ENCODE peak calls at places on chromosome 15, in ten cellular contexts. M, T, O, Q, E, S, G, Y, U and D are unnamed samples. For H3K9me3 and H3K4me1, the result is how much of the 10 kb centered on the place peaks cover.

GRCh38 chr15:45637552-45638033 is 2.8 kb downstream of the SQOR start:
- DNase-seq in U (peak), Q (peak), Y (peak), T (peak), E (peak), O (no peak), M (peak), G (peak), S (no peak), D (peak)

GRCh38 chr15:31551323-31551722 is 224.7 kb downstream of the KLF13 start:
- DNase-seq in M (no peak), Q (no peak), Y (no peak), E (no peak), U (no peak), S (no peak), G (no peak), T (no peak), O (no peak), D (no peak)

GRCh38 chr15:43186003-43186353 is 775 bp downstream of the CCNDBP1 start:
- DNase-seq in S (no peak), Q (no peak), M (no peak), U (no peak), Y (no peak), E (peak), G (no peak), T (no peak), O (no peak), D (no peak)

GRCh38 chr15:89662893-89663673 is 7.8 kb upstream of the KIF7 start:
- DNase-seq in M (peak), Q (peak), O (no peak), T (peak), E (no peak), S (no peak), U (peak), G (peak), Y (no peak), D (peak)

GRCh38 chr15:98826658-98827057 is 178.3 kb downstream of the IGF1R start:
- DNase-seq in S (no peak), O (no peak), Q (no peak), M (no peak), T (no peak), G (no peak), E (no peak), U (no peak), Y (no peak), D (no peak)

GRCh38 chr15:43876872-43877271 is 50.1 kb downstream of the WDR76 start:
- DNase-seq in S (no peak), U (no peak), G (no peak), Q (no peak), T (no peak), O (no peak), Y (no peak), E (no peak), M (no peak), D (no peak)

GRCh38 chr15:68371160-68371559 is 60.8 kb downstream of the ITGA11 start:
- DNase-seq in S (no peak), G (no peak), O (no peak), Y (no peak), T (peak), E (no peak), M (peak), Q (no peak), U (no peak), D (no peak)

GRCh38 chr15:49066374-49066773 is 20.1 kb upstream of the SECISBP2L start:
- DNase-seq in S (no peak), O (no peak), U (no peak), Y (no peak), E (no peak), Q (no peak), T (no peak), G (no peak), M (no peak), D (no peak)

GRCh38 chr15:66483131-66483566 is 14.4 kb downstream of the SNAPC5 start:
- DNase-seq in O (peak), E (peak), G (peak), U (no peak), M (no peak), T (no peak), Q (no peak), S (no peak), Y (no peak), D (no peak)

GRCh38 chr15:95365615-95366107 is 964.8 kb upstream of the NR2F2 start:
- DNase-seq in T (peak), M (no peak), Y (no peak), U (peak), Q (peak), G (peak), O (no peak), E (no peak), S (no peak), D (no peak)

GRCh38 chr15:55056500-55056899 is 140.2 kb downstream of the RSL24D1 start:
- DNase-seq in Y (no peak), G (no peak), T (no peak), Q (no peak), U (no peak), O (no peak), S (no peak), M (no peak), E (no peak), D (no peak)
- TF ChIP-seq CTCF in Y (no peak), G (no peak), T (no peak), Q (no peak), U (no peak), O (no peak), S (no peak), M (no peak), E (no peak), D (no peak)

DNA sequence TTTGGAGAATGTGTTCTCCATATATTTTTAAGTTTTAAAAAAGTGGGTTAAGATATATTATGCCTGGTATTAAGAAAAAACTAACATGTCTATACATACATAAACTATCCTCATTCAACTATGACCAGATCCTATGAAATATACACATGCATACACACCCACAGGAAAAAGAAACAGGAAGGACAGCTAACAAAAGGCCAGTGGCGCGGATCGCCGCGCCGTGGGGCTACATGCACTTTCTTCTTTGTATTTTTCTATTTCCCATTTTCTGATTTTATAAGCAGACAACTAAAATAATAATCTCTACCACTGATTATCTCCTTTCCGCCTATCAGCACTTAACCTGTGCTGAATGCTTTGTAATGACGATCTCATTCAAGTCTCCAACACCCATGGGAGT is 160.1 kb downstream of the OR4M2 start:
- DNase-seq in Y (no peak), S (no peak), M (no peak), G (no peak), Q (no peak), T (no peak), E (no peak), O (no peak), U (no peak), D (no peak)
- H3K9me3 ChIP-seq in Y (under half), S (under half), M (under half), G (under half), Q (under half), T (under half), E (under half), O (under half), U (under half), D (under half)

GRCh38 chr15:64162478-64162868 is 349 bp downstream of the PPIB start:
- DNase-seq in G (no peak), T (no peak), O (no peak), S (no peak), M (no peak), U (no peak), Q (no peak), E (no peak), Y (no peak), D (no peak)
- H3K4me1 ChIP-seq in G (under half), T (under half), O (under half), S (under half), M (under half), U (under half), Q (half or more), E (under half), Y (under half), D (half or more)

GRCh38 chr15:28018291-28019044 is 80.6 kb downstream of the OCA2 start:
- DNase-seq in Y (no peak), M (no peak), O (no peak), S (no peak), E (no peak), Q (no peak), G (no peak), T (no peak), U (no peak), D (no peak)

GRCh38 chr15:28020644-28021043 is 78.5 kb downstream of the OCA2 start:
- DNase-seq in M (no peak), S (no peak), E (no peak), Y (no peak), U (no peak), T (no peak), G (no peak), O (no peak), Q (no peak), D (no peak)

GRCh38 chr15:28021281-28022039 is 77.7 kb downstream of the OCA2 start:
- DNase-seq in O (peak), M (no peak), Q (peak), G (peak), E (peak), T (no peak), S (no peak), U (no peak), Y (peak), D (no peak)

GRCh38 chr15:28017423-28017924 is 81.6 kb downstream of the OCA2 start:
- DNase-seq in M (no peak), S (no peak), Q (no peak), G (no peak), O (peak), E (no peak), Y (no peak), T (no peak), U (no peak), D (no peak)

GRCh38 chr15:28019594-28020320 is 79.4 kb downstream of the OCA2 start:
- DNase-seq in T (no peak), U (no peak), S (no peak), Q (no peak), M (no peak), Y (no peak), G (no peak), O (no peak), E (no peak), D (no peak)
- TF ChIP-seq CTCF in T (no peak), U (no peak), S (no peak), Q (no peak), M (no peak), Y (no peak), G (no peak), O (no peak), E (no peak), D (no peak)

GRCh38 chr15:79914728-79915127 is 17.9 kb upstream of the MTHFS start:
- DNase-seq in T (no peak), E (no peak), Q (no peak), M (no peak), O (no peak), S (no peak), Y (no peak), U (no peak), G (no peak), D (no peak)

GRCh38 chr15:79919749-79920511 is 23.1 kb upstream of the MTHFS start:
- DNase-seq in M (no peak), G (no peak), E (no peak), U (no peak), S (no peak), Y (no peak), O (no peak), Q (no peak), T (no peak), D (no peak)

GRCh38 chr15:79916424-79916823 is 19.6 kb upstream of the MTHFS start:
- DNase-seq in M (no peak), Y (no peak), T (no peak), S (no peak), E (no peak), Q (no peak), O (no peak), U (no peak), G (no peak), D (no peak)

GRCh38 chr15:79919090-79919748 is 22.4 kb upstream of the MTHFS start:
- DNase-seq in M (no peak), U (no peak), G (no peak), E (no peak), Q (no peak), S (no peak), O (no peak), Y (no peak), T (no peak), D (no peak)

DNA sequence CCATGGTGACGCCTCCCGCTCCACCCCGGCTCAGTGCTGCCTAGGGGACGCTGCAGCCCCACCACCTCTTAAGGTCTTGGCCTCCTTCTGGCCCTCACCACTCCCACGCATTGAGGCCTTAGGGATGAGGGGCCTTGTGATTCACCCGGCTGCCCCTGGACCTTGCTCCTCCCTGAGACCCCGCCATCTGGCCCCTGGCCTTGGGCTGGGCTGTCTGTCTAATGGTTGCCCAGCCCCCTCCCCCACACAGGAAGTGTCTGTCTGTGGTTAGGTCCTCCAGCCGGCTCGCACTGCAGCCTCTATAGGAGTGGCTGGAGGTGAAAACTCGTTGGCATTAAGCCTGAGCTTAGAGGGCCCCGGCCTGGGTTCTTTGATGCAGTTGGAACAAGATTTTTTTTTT is 21.5 kb upstream of the MTHFS start:
- DNase-seq in Y (no peak), E (no peak), M (no peak), O (no peak), Q (no peak), S (no peak), U (no peak), T (no peak), G (no peak), D (no peak)
- H3K9me3 ChIP-seq in Y (under half), E (under half), M (under half), O (under half), Q (half or more), S (under half), U (under half), T (under half), G (under half), D (half or more)

GRCh38 chr15:70522323-70522966 is 240.9 kb downstream of the UACA start:
- DNase-seq in M (no peak), G (no peak), E (no peak), O (no peak), Q (no peak), U (no peak), T (no peak), Y (no peak), S (no peak), D (peak)
- H3K4me1 ChIP-seq in M (under half), G (under half), E (under half), O (under half), Q (under half), U (under half), T (under half), Y (under half), S (under half), D (under half)